ENCODE peak calls at places on chromosome 21, in ten cellular contexts. P is Karpas-422; M is right cardiac atrium; R is type B pancreatic cell; C is dorsolateral prefrontal cortex; J is NCI-H1417; K is Ammon's horn; T is stimulated activated CD4-positive, alpha-beta T cell treated with anti-CD3 and anti-CD28 coated beads, Interleukin-4, amount 100 ng/mL, for 48 hours; D is left lung; V is endothelial cell. B is an unnamed sample.

GRCh38 chr21:39630827-39631226 is 18.1 kb downstream of the B3GALT5 start:
- DNase-seq in P (no peak), M (no peak), R (no peak), C (no peak), J (peak), K (no peak), T (no peak), D (no peak), V (no peak), B (no peak)

GRCh38 chr21:37866027-37866426 is 50.2 kb downstream of the KCNJ6 start:
- DNase-seq in P (peak), M (no peak), R (no peak), C (no peak), J (no peak), K (peak), T (no peak), D (no peak), V (no peak), B (no peak)

GRCh38 chr21:31110430-31110829 is 72.2 kb upstream of the KRTAP19-8 start:
- DNase-seq in P (no peak), M (no peak), R (no peak), C (no peak), J (peak), K (peak), T (no peak), D (no peak), V (no peak), B (no peak)

GRCh38 chr21:17732306-17732705 is 86.8 kb downstream of the C21orf91 start:
- DNase-seq in P (no peak), M (no peak), R (no peak), C (no peak), J (peak), K (no peak), T (no peak), D (no peak), V (no peak), B (no peak)

GRCh38 chr21:45820171-45821091 is 161.1 kb upstream of the COL6A1 start:
- DNase-seq in P (peak), M (peak), R (peak), C (peak), J (peak), K (peak), T (peak), D (peak), V (peak), B (peak)

GRCh38 chr21:35236090-35236489 is 187.0 kb upstream of the RUNX1 start:
- DNase-seq in P (peak), M (no peak), R (no peak), C (no peak), J (no peak), K (no peak), T (no peak), D (no peak), V (no peak), B (no peak)

GRCh38 chr21:19640964-19641363 is 1237.4 kb upstream of the TMPRSS15 start:
- DNase-seq in P (no peak), M (no peak), R (no peak), C (no peak), J (peak), K (no peak), T (no peak), D (no peak), V (no peak), B (no peak)

GRCh38 chr21:43864313-43864805 is 664 bp upstream of the AGPAT3 start:
- DNase-seq in P (peak), M (peak), R (no peak), C (peak), J (peak), K (no peak), T (no peak), D (peak), V (no peak), B (peak)

GRCh38 chr21:42312626-42313104 is 2.5 kb downstream of the TFF3 start:
- DNase-seq in P (no peak), M (no peak), R (peak), C (no peak), J (peak), K (no peak), T (no peak), D (no peak), V (no peak), B (no peak)

GRCh38 chr21:41602511-41602910 is 94.6 kb upstream of the TMPRSS2 start:
- DNase-seq in P (no peak), M (no peak), R (no peak), C (no peak), J (no peak), K (no peak), T (no peak), D (no peak), V (no peak), B (no peak)

GRCh38 chr21:25911730-25912401 is 177.1 kb downstream of the GABPA start:
- DNase-seq in P (no peak), M (peak), R (no peak), C (peak), J (no peak), K (peak), T (no peak), D (no peak), V (no peak), B (no peak)

GRCh38 chr21:37700641-37701202 is 215.5 kb downstream of the KCNJ6 start:
- DNase-seq in P (peak), M (no peak), R (no peak), C (peak), J (peak), K (peak), T (no peak), D (no peak), V (peak), B (peak)

GRCh38 chr21:44846485-44847260 is 26.8 kb downstream of the PTTG1IP start:
- DNase-seq in P (no peak), M (peak), R (no peak), C (no peak), J (no peak), K (peak), T (no peak), D (peak), V (no peak), B (no peak)

GRCh38 chr21:42779431-42779861 is 99.9 kb downstream of the WDR4 start:
- DNase-seq in P (no peak), M (no peak), R (no peak), C (no peak), J (no peak), K (no peak), T (no peak), D (peak), V (no peak), B (no peak)

GRCh38 chr21:42164064-42164789 is 54.7 kb upstream of the ABCG1 start:
- DNase-seq in P (peak), M (peak), R (peak), C (peak), J (peak), K (peak), T (peak), D (no peak), V (peak), B (peak)